ENCODE peak calls at places on chromosomes 3 and 15, in eight cellular contexts. C is ovary, W is hepatocyte, T is fibroblast of mammary gland, Q is cardiac muscle cell, U is GM23248, L is astrocyte of the spinal cord, V is thoracic aorta. X is an unnamed sample.

GRCh38 chr3:66863205-66864135 is 134.6 kb upstream of the KBTBD8 start:
- DNase-seq in V (no peak), C (no peak), U (no peak), L (no peak), W (no peak), T (no peak), Q (no peak), X (no peak)

GRCh38 chr3:42032693-42033349 is 58.3 kb upstream of the TRAK1 start:
- DNase-seq in V (peak; percentile 54), T (peak; percentile 94), W (peak; percentile 60), C (peak; percentile 88), L (peak; percentile 94), Q (peak; percentile 98), U (peak; percentile 97), X (peak; percentile 45)

GRCh38 chr3:135887220-135887619 is 78.3 kb upstream of the PPP2R3A start:
- DNase-seq in L (peak; percentile 72), U (peak; percentile 87), T (peak; percentile 95), Q (no peak), C (no peak), W (no peak), V (no peak), X (no peak)

GRCh38 chr15:70853270-70853854 is 595 bp downstream of the LARP6 start:
- DNase-seq in U (peak; percentile 88), Q (peak; percentile 70), W (peak; percentile 64), L (peak; percentile 75), T (peak; percentile 50), V (no peak), C (peak; percentile 70), X (no peak)

GRCh38 chr3:50126287-50127211 is 28.6 kb upstream of the SEMA3F start:
- DNase-seq in Q (peak; percentile 75), L (no peak), C (peak; percentile 55), V (no peak), T (no peak), W (peak; percentile 55), U (peak; percentile 47), X (peak; percentile 65)

GRCh38 chr15:34769711-34770110 is 14.9 kb upstream of the GJD2 start:
- DNase-seq in W (no peak), C (no peak), V (no peak), U (no peak), T (no peak), L (no peak), Q (no peak), X (no peak)

GRCh38 chr3:15116032-15116653 is 17.2 kb upstream of the RBSN start:
- DNase-seq in V (no peak), C (no peak), W (no peak), U (no peak), L (no peak), T (no peak), Q (no peak), X (no peak)

GRCh38 chr3:17360991-17361390 is 381.4 kb downstream of the TBC1D5 start:
- DNase-seq in U (peak; percentile 30), L (no peak), Q (no peak), W (no peak), C (no peak), T (peak; percentile 21), V (no peak), X (no peak)

GRCh38 chr15:49382394-49382793 is 40.6 kb upstream of the FGF7 start:
- DNase-seq in V (no peak), T (no peak), C (no peak), W (no peak), Q (no peak), U (no peak), L (no peak), X (no peak)

GRCh38 chr15:33354411-33354810 is 43.6 kb downstream of the RYR3 start:
- DNase-seq in L (no peak), T (no peak), W (no peak), U (no peak), V (no peak), Q (no peak), C (no peak), X (no peak)

GRCh38 chr3:11014752-11015151 is 22.2 kb downstream of the SLC6A1 start:
- DNase-seq in Q (no peak), U (no peak), W (no peak), C (no peak), V (no peak), L (no peak), T (no peak), X (no peak)

GRCh38 chr3:121869731-121870130 is 24.5 kb upstream of the SLC15A2 start:
- DNase-seq in Q (no peak), L (no peak), T (no peak), U (no peak), V (no peak), W (no peak), C (no peak), X (no peak)

GRCh38 chr15:58474741-58475323 is 43.0 kb downstream of the LIPC start:
- DNase-seq in Q (no peak), U (no peak), L (no peak), V (no peak), W (no peak), C (no peak), T (no peak), X (no peak)

DNA sequence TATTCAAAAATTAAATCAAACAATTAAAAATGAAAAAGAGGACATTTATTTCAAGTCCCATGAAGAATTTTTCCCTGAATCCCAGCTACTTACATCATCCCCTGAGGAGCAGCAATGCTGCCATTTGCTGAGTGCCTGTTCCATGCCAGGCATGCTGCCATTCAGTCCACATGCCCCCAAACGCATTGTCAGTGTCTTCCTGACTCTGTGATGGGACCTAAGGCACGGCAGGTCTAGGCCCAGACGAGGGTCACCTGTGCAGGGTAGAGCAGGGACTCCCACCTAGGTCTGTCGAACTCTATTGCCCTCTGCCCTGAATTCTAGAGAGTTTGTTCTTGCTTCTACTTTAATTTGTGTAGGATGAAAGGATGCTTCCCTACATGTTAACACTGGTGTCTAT is 7.0 kb downstream of the PSTPIP1 start:
- DNase-seq in U (no peak), C (no peak), Q (no peak), L (no peak), W (no peak), T (no peak), V (no peak), X (no peak)
- H3K4me3 ChIP-seq in U (no peak overlapping the region), C (no peak overlapping the region), Q (no peak overlapping the region), L (no peak overlapping the region), W (no peak overlapping the region), T (no peak overlapping the region), V (no peak overlapping the region), X (no peak overlapping the region)

DNA sequence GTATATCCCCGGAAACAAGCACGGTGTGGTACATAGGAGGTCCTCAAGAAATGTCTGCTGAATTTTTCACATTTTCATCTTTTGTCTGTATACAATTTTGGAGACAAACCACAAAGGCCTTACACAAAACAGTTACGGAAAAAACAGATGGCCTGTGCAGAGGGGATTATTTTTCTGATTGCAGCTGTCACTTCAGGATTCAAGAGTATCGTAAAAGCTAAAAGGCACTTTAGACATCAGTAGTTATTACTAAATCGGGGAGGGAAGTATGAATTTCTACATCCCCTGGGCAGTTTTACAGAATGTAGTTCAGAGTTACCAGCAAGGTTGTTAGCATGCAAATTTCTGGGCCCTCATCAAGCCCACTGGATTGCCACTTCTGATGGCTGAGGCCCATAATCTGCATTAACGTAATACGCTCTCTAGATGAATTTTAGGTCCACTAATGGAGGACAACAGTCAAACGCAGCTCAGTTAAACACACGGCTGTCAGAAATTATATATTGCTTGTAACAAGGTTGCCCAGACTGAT is 1.2 kb downstream of the RIOX2 start:
- DNase-seq in Q (no peak), T (no peak), L (no peak), V (no peak), C (no peak), W (no peak), U (peak; percentile 17), X (no peak)
- H3K4me3 ChIP-seq in Q (no peak overlapping the region), T (peak overlapping the region; percentile 68), L (peak overlapping the region; percentile 55), V (peak overlapping the region; percentile 86), C (no peak overlapping the region), W (no peak overlapping the region), U (peak overlapping the region; percentile 72), X (peak overlapping the region; percentile 63)

GRCh38 chr3:101852315-101852714 is 3.0 kb downstream of the NFKBIZ start:
- DNase-seq in L (no peak), V (no peak), C (no peak), Q (no peak), T (no peak), U (no peak), W (no peak), X (no peak)
- H3K4me3 ChIP-seq in L (peak overlapping the region; percentile 75), V (peak overlapping the region; percentile 83), C (peak overlapping the region; percentile 76), Q (peak overlapping the region; percentile 97), T (no peak overlapping the region), U (peak overlapping the region; percentile 93), W (peak overlapping the region; percentile 51), X (peak overlapping the region; percentile 79)

DNA sequence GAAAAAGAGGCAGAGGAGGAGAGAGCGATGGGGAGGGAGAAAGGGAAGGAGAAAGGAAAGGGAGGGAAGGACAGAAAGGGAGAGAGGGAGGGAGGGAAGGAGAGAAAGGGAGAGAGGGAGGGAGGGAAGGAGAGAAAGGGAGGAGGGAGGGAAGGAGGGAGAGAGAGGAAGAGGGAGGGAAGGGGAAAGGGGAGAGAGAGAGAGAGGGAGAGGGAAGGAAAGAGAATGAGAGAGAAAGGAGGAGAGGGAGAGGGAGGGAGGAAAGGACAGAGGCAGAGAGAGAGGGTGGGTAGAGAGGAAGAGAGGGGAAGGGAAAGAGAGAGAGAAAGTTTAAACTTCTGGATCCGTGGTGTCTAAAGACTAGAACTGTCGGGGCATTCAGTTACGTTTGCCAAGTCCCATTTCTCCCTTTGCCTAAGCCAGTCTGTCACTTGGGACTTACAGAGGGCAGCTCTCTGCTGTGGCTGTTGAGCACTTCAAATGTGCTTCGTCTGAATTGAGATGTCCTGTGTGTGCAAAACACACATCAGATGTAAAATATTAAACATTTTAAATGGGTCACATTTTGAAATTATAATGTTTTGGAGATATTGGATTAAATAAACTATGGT is 62.6 kb downstream of the PLXNA1 start:
- DNase-seq in U (no peak), T (no peak), V (no peak), L (no peak), C (no peak), Q (no peak), W (no peak), X (no peak)
- H3K4me3 ChIP-seq in U (no peak overlapping the region), T (no peak overlapping the region), V (peak overlapping the region; percentile 3), L (no peak overlapping the region), C (no peak overlapping the region), Q (no peak overlapping the region), W (no peak overlapping the region), X (no peak overlapping the region)

GRCh38 chr3:129122697-129123055 is 1.1 kb upstream of the RAB43 start:
- DNase-seq in V (no peak), T (no peak), W (peak; percentile 40), Q (peak; percentile 30), C (no peak), L (no peak), U (peak; percentile 47), X (peak; percentile 31)
- H3K4me3 ChIP-seq in V (no peak overlapping the region), T (no peak overlapping the region), W (no peak overlapping the region), Q (peak overlapping the region; percentile 74), C (no peak overlapping the region), L (no peak overlapping the region), U (no peak overlapping the region), X (peak overlapping the region; percentile 84)

X was measured in stomach.